ENCODE peak calls at places on chromosomes 6 and 20, in six cellular contexts. V, A, K, G, Q and F are unnamed samples.

GRCh38 chr6:392441-393390 is 1.2 kb downstream of the IRF4 start:
- DNase-seq in G (peak; percentile 70), V (no peak), A (no peak), Q (no peak), K (no peak), F (no peak)

GRCh38 chr6:117601811-117602150 is 530 bp downstream of the GOPC start:
- DNase-seq in G (no peak), A (no peak), V (no peak), K (no peak), Q (peak; percentile 25), F (no peak)

GRCh38 chr20:57398901-57399535 is 7.8 kb downstream of the RBM38 start:
- DNase-seq in G (no peak), Q (peak; percentile 18), A (no peak), V (no peak), K (no peak), F (peak; percentile 63)

GRCh38 chr6:118968416-118968815 is 33.5 kb upstream of the MCM9 start:
- DNase-seq in A (no peak), G (no peak), V (peak; percentile 20), Q (no peak), K (peak; percentile 28), F (no peak)

GRCh38 chr6:15658345-15658744 is 4.5 kb downstream of the DTNBP1 start:
- DNase-seq in A (no peak), K (no peak), V (no peak), Q (no peak), G (no peak), F (no peak)

GRCh38 chr20:1979116-1979778 is 14.6 kb downstream of the PDYN start:
- DNase-seq in G (no peak), Q (no peak), K (no peak), V (no peak), A (no peak), F (peak; percentile 2)

GRCh38 chr20:24097051-24097450 is 108.5 kb upstream of the GGTLC1 start:
- DNase-seq in Q (no peak), K (no peak), A (no peak), V (no peak), G (no peak), F (no peak)

GRCh38 chr20:45670139-45670538 is at the start of gene WFDC11:
- DNase-seq in G (no peak), V (no peak), K (no peak), Q (no peak), A (no peak), F (no peak)

GRCh38 chr6:41191569-41191968 is 9.4 kb downstream of the TREML2 start:
- DNase-seq in K (peak; percentile 35), V (peak; percentile 36), A (no peak), Q (peak; percentile 39), G (peak; percentile 67), F (no peak)

GRCh38 chr20:5036828-5037227 is 35.5 kb upstream of the SLC23A2 start:
- DNase-seq in K (no peak), Q (no peak), G (no peak), V (no peak), A (no peak), F (no peak)

GRCh38 chr6:6758915-6759654 is 170.6 kb downstream of the LY86 start:
- DNase-seq in A (peak; percentile 29), Q (peak; percentile 53), K (peak; percentile 59), V (peak; percentile 21), G (no peak), F (peak; percentile 72)

GRCh38 chr6:3359091-3359752 is 97.6 kb downstream of the SLC22A23 start:
- DNase-seq in V (no peak), K (peak; percentile 68), A (no peak), Q (no peak), G (no peak), F (peak; percentile 13)

GRCh38 chr6:156658186-156658585 is 119.0 kb upstream of the ARID1B start:
- DNase-seq in K (no peak), G (no peak), V (no peak), A (no peak), Q (peak; percentile 27), F (peak; percentile 68)

GRCh38 chr6:157276731-157277130 is 46.6 kb downstream of the TMEM242 start:
- DNase-seq in K (no peak), G (no peak), Q (no peak), A (no peak), V (no peak), F (no peak)

GRCh38 chr6:166448432-166448831 is 65.7 kb upstream of the MPC1 start:
- DNase-seq in G (no peak), V (no peak), Q (no peak), A (no peak), K (no peak), F (no peak)

GRCh38 chr6:5199203-5200101 is 61.3 kb downstream of the LYRM4 start:
- DNase-seq in Q (no peak), A (no peak), K (no peak), G (peak; percentile 61), V (no peak), F (no peak)

GRCh38 chr20:18046535-18046934 is 11.2 kb downstream of the OVOL2 start:
- DNase-seq in V (no peak), K (no peak), Q (no peak), G (no peak), A (no peak), F (no peak)

GRCh38 chr20:54049156-54049555 is 21.2 kb downstream of the BCAS1 start:
- DNase-seq in Q (no peak), G (no peak), A (no peak), K (no peak), V (no peak), F (no peak)

GRCh38 chr6:149919834-149920225 is 3.1 kb downstream of the RAET1G start:
- DNase-seq in A (no peak), K (no peak), G (no peak), V (no peak), Q (no peak), F (peak; percentile 35)

GRCh38 chr6:166470863-166471410 is 88.2 kb upstream of the MPC1 start:
- DNase-seq in A (no peak), Q (no peak), V (no peak), K (no peak), G (no peak), F (no peak)

GRCh38 chr6:72941751-72942150 is 283.5 kb downstream of the KHDC1L start:
- DNase-seq in Q (no peak), K (no peak), A (no peak), G (no peak), V (no peak), F (no peak)

GRCh38 chr6:129749749-129750120 is 39.8 kb upstream of the ARHGAP18 start:
- DNase-seq in A (no peak), Q (no peak), G (no peak), K (no peak), V (no peak), F (no peak)

GRCh38 chr20:24077145-24077544 is 88.6 kb upstream of the GGTLC1 start:
- DNase-seq in K (no peak), Q (no peak), A (no peak), G (no peak), V (no peak), F (no peak)

GRCh38 chr6:130725551-130725950 is 101.7 kb upstream of the SMLR1 start:
- DNase-seq in K (no peak), G (no peak), A (no peak), V (no peak), Q (no peak), F (no peak)

GRCh38 chr6:47079638-47080037 is 37.5 kb upstream of the ADGRF1 start:
- DNase-seq in G (no peak), Q (no peak), A (no peak), V (peak; percentile 18), K (no peak), F (no peak)

GRCh38 chr20:37757550-37757949 is 63.7 kb downstream of the CTNNBL1 start:
- DNase-seq in V (no peak), A (no peak), K (no peak), Q (no peak), G (no peak), F (no peak)

GRCh38 chr20:13659288-13659687 is 20.6 kb upstream of the TASP1 start:
- DNase-seq in K (no peak), G (no peak), Q (no peak), V (no peak), A (no peak), F (no peak)

GRCh38 chr20:21719592-21720214 is 14.2 kb downstream of the PAX1 start:
- DNase-seq in Q (no peak), A (peak; percentile 60), G (no peak), V (peak; percentile 78), K (peak; percentile 74), F (peak; percentile 82)

GRCh38 chr6:20873425-20874190 is 339.4 kb downstream of the CDKAL1 start:
- DNase-seq in K (no peak), V (peak; percentile 57), G (no peak), Q (no peak), A (no peak), F (no peak)

GRCh38 chr6:168441434-168442391 is 729 bp downstream of the SMOC2 start:
- DNase-seq in Q (no peak), V (no peak), A (no peak), G (no peak), K (no peak), F (no peak)

GRCh38 chr20:44593721-44594120 is 11.3 kb downstream of the PKIG start:
- DNase-seq in G (no peak), V (no peak), Q (no peak), K (no peak), A (no peak), F (no peak)

GRCh38 chr6:2706482-2706881 is 44.2 kb downstream of the MYLK4 start:
- DNase-seq in V (no peak), A (no peak), K (peak; percentile 50), Q (no peak), G (no peak), F (no peak)